ENCODE peak calls at places on chromosomes 6 and 20, in eight cellular contexts. One of them, this sample, is unnamed.

GRCh38 chr20:33697129-33697528 is 10.9 kb upstream of the E2F1 start:
- DNase-seq in HFFc6: peak
- DNase-seq in activated T-helper 2 cell treated with anti-CD3 and anti-CD28 coated beads, Interferon-gamma antibody, Interleukin-2, Interleukin-4, amounts not matched to agents 10 μg/mL and 5 μg/mL and 100 μg/mL, durations not matched to agents 14 hours and 24 hours and 36 hours: no peak
- DNase-seq in EH: peak
- DNase-seq in midbrain: no peak
- DNase-seq in endothelial cell: no peak
- DNase-seq in psoas muscle: peak
- DNase-seq in MM.1S: no peak
- DNase-seq in this sample: no peak

GRCh38 chr6:90765895-90766294 is 179.0 kb upstream of the MAP3K7 start:
- DNase-seq in EH: no peak
- DNase-seq in midbrain: no peak
- DNase-seq in MM.1S: no peak
- DNase-seq in activated T-helper 2 cell treated with anti-CD3 and anti-CD28 coated beads, Interferon-gamma antibody, Interleukin-2, Interleukin-4, amounts not matched to agents 10 μg/mL and 5 μg/mL and 100 μg/mL, durations not matched to agents 14 hours and 24 hours and 36 hours: no peak
- DNase-seq in psoas muscle: no peak
- DNase-seq in endothelial cell: no peak
- DNase-seq in HFFc6: no peak
- DNase-seq in this sample: no peak

GRCh38 chr6:11632231-11632630 is 94.7 kb downstream of the TMEM170B start:
- DNase-seq in HFFc6: peak
- DNase-seq in activated T-helper 2 cell treated with anti-CD3 and anti-CD28 coated beads, Interferon-gamma antibody, Interleukin-2, Interleukin-4, amounts not matched to agents 10 μg/mL and 5 μg/mL and 100 μg/mL, durations not matched to agents 14 hours and 24 hours and 36 hours: no peak
- DNase-seq in midbrain: no peak
- DNase-seq in psoas muscle: no peak
- DNase-seq in endothelial cell: no peak
- DNase-seq in EH: peak
- DNase-seq in MM.1S: no peak
- DNase-seq in this sample: no peak

GRCh38 chr20:2752631-2753455 is 47.6 kb downstream of the CPXM1 start:
- DNase-seq in activated T-helper 2 cell treated with anti-CD3 and anti-CD28 coated beads, Interferon-gamma antibody, Interleukin-2, Interleukin-4, amounts not matched to agents 10 μg/mL and 5 μg/mL and 100 μg/mL, durations not matched to agents 14 hours and 24 hours and 36 hours: peak
- DNase-seq in EH: peak
- DNase-seq in midbrain: peak
- DNase-seq in MM.1S: peak
- DNase-seq in HFFc6: no peak
- DNase-seq in psoas muscle: no peak
- DNase-seq in endothelial cell: peak
- DNase-seq in this sample: no peak

GRCh38 chr20:47686545-47686944 is 98.7 kb downstream of the SULF2 start:
- DNase-seq in midbrain: no peak
- DNase-seq in MM.1S: no peak
- DNase-seq in psoas muscle: peak
- DNase-seq in activated T-helper 2 cell treated with anti-CD3 and anti-CD28 coated beads, Interferon-gamma antibody, Interleukin-2, Interleukin-4, amounts not matched to agents 10 μg/mL and 5 μg/mL and 100 μg/mL, durations not matched to agents 14 hours and 24 hours and 36 hours: no peak
- DNase-seq in endothelial cell: no peak
- DNase-seq in HFFc6: no peak
- DNase-seq in EH: peak
- DNase-seq in this sample: no peak

GRCh38 chr20:44810391-44811149 is at the start of gene RIMS4:
- DNase-seq in endothelial cell: peak
- DNase-seq in HFFc6: no peak
- DNase-seq in activated T-helper 2 cell treated with anti-CD3 and anti-CD28 coated beads, Interferon-gamma antibody, Interleukin-2, Interleukin-4, amounts not matched to agents 10 μg/mL and 5 μg/mL and 100 μg/mL, durations not matched to agents 14 hours and 24 hours and 36 hours: no peak
- DNase-seq in MM.1S: no peak
- DNase-seq in midbrain: no peak
- DNase-seq in EH: no peak
- DNase-seq in psoas muscle: no peak
- DNase-seq in this sample: no peak

GRCh38 chr6:537114-537513 is 119.8 kb downstream of the HUS1B start:
- DNase-seq in endothelial cell: no peak
- DNase-seq in HFFc6: no peak
- DNase-seq in MM.1S: no peak
- DNase-seq in EH: no peak
- DNase-seq in midbrain: no peak
- DNase-seq in psoas muscle: no peak
- DNase-seq in activated T-helper 2 cell treated with anti-CD3 and anti-CD28 coated beads, Interferon-gamma antibody, Interleukin-2, Interleukin-4, amounts not matched to agents 10 μg/mL and 5 μg/mL and 100 μg/mL, durations not matched to agents 14 hours and 24 hours and 36 hours: no peak
- DNase-seq in this sample: no peak

GRCh38 chr6:11700118-11700718 is 78.4 kb downstream of the ADTRP start:
- DNase-seq in endothelial cell: no peak
- DNase-seq in MM.1S: peak
- DNase-seq in HFFc6: peak
- DNase-seq in activated T-helper 2 cell treated with anti-CD3 and anti-CD28 coated beads, Interferon-gamma antibody, Interleukin-2, Interleukin-4, amounts not matched to agents 10 μg/mL and 5 μg/mL and 100 μg/mL, durations not matched to agents 14 hours and 24 hours and 36 hours: no peak
- DNase-seq in midbrain: peak
- DNase-seq in EH: peak
- DNase-seq in psoas muscle: no peak
- DNase-seq in this sample: no peak

GRCh38 chr20:53381568-53382262 is 211.9 kb downstream of the ZNF217 start:
- DNase-seq in activated T-helper 2 cell treated with anti-CD3 and anti-CD28 coated beads, Interferon-gamma antibody, Interleukin-2, Interleukin-4, amounts not matched to agents 10 μg/mL and 5 μg/mL and 100 μg/mL, durations not matched to agents 14 hours and 24 hours and 36 hours: no peak
- DNase-seq in midbrain: no peak
- DNase-seq in HFFc6: no peak
- DNase-seq in psoas muscle: no peak
- DNase-seq in EH: no peak
- DNase-seq in endothelial cell: no peak
- DNase-seq in MM.1S: no peak
- DNase-seq in this sample: no peak

GRCh38 chr6:150282806-150283205 is 86.0 kb upstream of the IYD start:
- DNase-seq in EH: no peak
- DNase-seq in MM.1S: no peak
- DNase-seq in psoas muscle: no peak
- DNase-seq in HFFc6: no peak
- DNase-seq in activated T-helper 2 cell treated with anti-CD3 and anti-CD28 coated beads, Interferon-gamma antibody, Interleukin-2, Interleukin-4, amounts not matched to agents 10 μg/mL and 5 μg/mL and 100 μg/mL, durations not matched to agents 14 hours and 24 hours and 36 hours: no peak
- DNase-seq in midbrain: no peak
- DNase-seq in endothelial cell: no peak
- DNase-seq in this sample: no peak

GRCh38 chr20:46588532-46589509 is 38.4 kb upstream of the OCSTAMP start:
- DNase-seq in psoas muscle: no peak
- DNase-seq in MM.1S: peak
- DNase-seq in EH: no peak
- DNase-seq in endothelial cell: no peak
- DNase-seq in activated T-helper 2 cell treated with anti-CD3 and anti-CD28 coated beads, Interferon-gamma antibody, Interleukin-2, Interleukin-4, amounts not matched to agents 10 μg/mL and 5 μg/mL and 100 μg/mL, durations not matched to agents 14 hours and 24 hours and 36 hours: no peak
- DNase-seq in HFFc6: no peak
- DNase-seq in midbrain: no peak
- DNase-seq in this sample: no peak

GRCh38 chr20:18541741-18542140 is 25.5 kb upstream of the SMIM26 start:
- DNase-seq in activated T-helper 2 cell treated with anti-CD3 and anti-CD28 coated beads, Interferon-gamma antibody, Interleukin-2, Interleukin-4, amounts not matched to agents 10 μg/mL and 5 μg/mL and 100 μg/mL, durations not matched to agents 14 hours and 24 hours and 36 hours: no peak
- DNase-seq in EH: peak
- DNase-seq in psoas muscle: no peak
- DNase-seq in midbrain: no peak
- DNase-seq in HFFc6: peak
- DNase-seq in endothelial cell: no peak
- DNase-seq in MM.1S: no peak
- DNase-seq in this sample: no peak

GRCh38 chr6:132964101-132964867 is 149.9 kb downstream of the RPS12 start:
- DNase-seq in midbrain: no peak
- DNase-seq in psoas muscle: no peak
- DNase-seq in activated T-helper 2 cell treated with anti-CD3 and anti-CD28 coated beads, Interferon-gamma antibody, Interleukin-2, Interleukin-4, amounts not matched to agents 10 μg/mL and 5 μg/mL and 100 μg/mL, durations not matched to agents 14 hours and 24 hours and 36 hours: no peak
- DNase-seq in endothelial cell: no peak
- DNase-seq in EH: peak
- DNase-seq in HFFc6: no peak
- DNase-seq in MM.1S: peak
- DNase-seq in this sample: no peak

GRCh38 chr20:43658723-43659419 is 8.0 kb upstream of the MYBL2 start:
- DNase-seq in psoas muscle: no peak
- DNase-seq in MM.1S: peak
- DNase-seq in EH: no peak
- DNase-seq in HFFc6: no peak
- DNase-seq in endothelial cell: no peak
- DNase-seq in midbrain: no peak
- DNase-seq in activated T-helper 2 cell treated with anti-CD3 and anti-CD28 coated beads, Interferon-gamma antibody, Interleukin-2, Interleukin-4, amounts not matched to agents 10 μg/mL and 5 μg/mL and 100 μg/mL, durations not matched to agents 14 hours and 24 hours and 36 hours: no peak
- DNase-seq in this sample: no peak

GRCh38 chr6:109230444-109230843 is 135.1 kb downstream of the CEP57L1 start:
- DNase-seq in activated T-helper 2 cell treated with anti-CD3 and anti-CD28 coated beads, Interferon-gamma antibody, Interleukin-2, Interleukin-4, amounts not matched to agents 10 μg/mL and 5 μg/mL and 100 μg/mL, durations not matched to agents 14 hours and 24 hours and 36 hours: no peak
- DNase-seq in endothelial cell: no peak
- DNase-seq in EH: no peak
- DNase-seq in HFFc6: no peak
- DNase-seq in psoas muscle: no peak
- DNase-seq in midbrain: no peak
- DNase-seq in MM.1S: no peak
- DNase-seq in this sample: no peak

GRCh38 chr6:107698146-107698545 is 126.0 kb downstream of the SCML4 start:
- DNase-seq in midbrain: no peak
- DNase-seq in endothelial cell: no peak
- DNase-seq in EH: peak
- DNase-seq in MM.1S: no peak
- DNase-seq in psoas muscle: no peak
- DNase-seq in activated T-helper 2 cell treated with anti-CD3 and anti-CD28 coated beads, Interferon-gamma antibody, Interleukin-2, Interleukin-4, amounts not matched to agents 10 μg/mL and 5 μg/mL and 100 μg/mL, durations not matched to agents 14 hours and 24 hours and 36 hours: no peak
- DNase-seq in HFFc6: peak
- DNase-seq in this sample: no peak

GRCh38 chr6:12490904-12491571 is 200.9 kb downstream of the EDN1 start:
- DNase-seq in endothelial cell: no peak
- DNase-seq in EH: peak
- DNase-seq in midbrain: no peak
- DNase-seq in activated T-helper 2 cell treated with anti-CD3 and anti-CD28 coated beads, Interferon-gamma antibody, Interleukin-2, Interleukin-4, amounts not matched to agents 10 μg/mL and 5 μg/mL and 100 μg/mL, durations not matched to agents 14 hours and 24 hours and 36 hours: no peak
- DNase-seq in HFFc6: peak
- DNase-seq in psoas muscle: no peak
- DNase-seq in MM.1S: no peak
- DNase-seq in this sample: peak

GRCh38 chr6:140203611-140204553 is 829.4 kb upstream of the CITED2 start:
- DNase-seq in activated T-helper 2 cell treated with anti-CD3 and anti-CD28 coated beads, Interferon-gamma antibody, Interleukin-2, Interleukin-4, amounts not matched to agents 10 μg/mL and 5 μg/mL and 100 μg/mL, durations not matched to agents 14 hours and 24 hours and 36 hours: no peak
- DNase-seq in MM.1S: peak
- DNase-seq in endothelial cell: no peak
- DNase-seq in EH: peak
- DNase-seq in psoas muscle: no peak
- DNase-seq in midbrain: no peak
- DNase-seq in HFFc6: peak
- DNase-seq in this sample: no peak

GRCh38 chr6:45442716-45443115 is 65.0 kb upstream of the SUPT3H start:
- DNase-seq in activated T-helper 2 cell treated with anti-CD3 and anti-CD28 coated beads, Interferon-gamma antibody, Interleukin-2, Interleukin-4, amounts not matched to agents 10 μg/mL and 5 μg/mL and 100 μg/mL, durations not matched to agents 14 hours and 24 hours and 36 hours: no peak
- DNase-seq in endothelial cell: no peak
- DNase-seq in HFFc6: no peak
- DNase-seq in psoas muscle: no peak
- DNase-seq in MM.1S: no peak
- DNase-seq in midbrain: no peak
- DNase-seq in EH: no peak
- DNase-seq in this sample: no peak

GRCh38 chr20:54543369-54543768 is 68.0 kb downstream of the DOK5 start:
- DNase-seq in HFFc6: no peak
- DNase-seq in midbrain: no peak
- DNase-seq in MM.1S: no peak
- DNase-seq in EH: no peak
- DNase-seq in endothelial cell: no peak
- DNase-seq in psoas muscle: no peak
- DNase-seq in activated T-helper 2 cell treated with anti-CD3 and anti-CD28 coated beads, Interferon-gamma antibody, Interleukin-2, Interleukin-4, amounts not matched to agents 10 μg/mL and 5 μg/mL and 100 μg/mL, durations not matched to agents 14 hours and 24 hours and 36 hours: no peak
- DNase-seq in this sample: no peak

GRCh38 chr20:33947709-33948295 is 45.9 kb upstream of the RALY start:
- DNase-seq in HFFc6: peak
- DNase-seq in activated T-helper 2 cell treated with anti-CD3 and anti-CD28 coated beads, Interferon-gamma antibody, Interleukin-2, Interleukin-4, amounts not matched to agents 10 μg/mL and 5 μg/mL and 100 μg/mL, durations not matched to agents 14 hours and 24 hours and 36 hours: peak
- DNase-seq in endothelial cell: peak
- DNase-seq in MM.1S: peak
- DNase-seq in EH: peak
- DNase-seq in midbrain: no peak
- DNase-seq in psoas muscle: no peak
- DNase-seq in this sample: no peak

GRCh38 chr6:133205304-133205703 is 35.9 kb upstream of the EYA4 start:
- DNase-seq in MM.1S: no peak
- DNase-seq in psoas muscle: no peak
- DNase-seq in HFFc6: no peak
- DNase-seq in activated T-helper 2 cell treated with anti-CD3 and anti-CD28 coated beads, Interferon-gamma antibody, Interleukin-2, Interleukin-4, amounts not matched to agents 10 μg/mL and 5 μg/mL and 100 μg/mL, durations not matched to agents 14 hours and 24 hours and 36 hours: no peak
- DNase-seq in EH: no peak
- DNase-seq in endothelial cell: no peak
- DNase-seq in midbrain: no peak
- DNase-seq in this sample: no peak

GRCh38 chr6:99613705-99614429 is 7.2 kb downstream of the PRDM13 start:
- DNase-seq in psoas muscle: peak
- DNase-seq in EH: peak
- DNase-seq in activated T-helper 2 cell treated with anti-CD3 and anti-CD28 coated beads, Interferon-gamma antibody, Interleukin-2, Interleukin-4, amounts not matched to agents 10 μg/mL and 5 μg/mL and 100 μg/mL, durations not matched to agents 14 hours and 24 hours and 36 hours: no peak
- DNase-seq in MM.1S: peak
- DNase-seq in midbrain: no peak
- DNase-seq in endothelial cell: no peak
- DNase-seq in HFFc6: no peak
- DNase-seq in this sample: no peak

GRCh38 chr20:40982415-40983145 is 46.0 kb upstream of the TOP1 start:
- DNase-seq in activated T-helper 2 cell treated with anti-CD3 and anti-CD28 coated beads, Interferon-gamma antibody, Interleukin-2, Interleukin-4, amounts not matched to agents 10 μg/mL and 5 μg/mL and 100 μg/mL, durations not matched to agents 14 hours and 24 hours and 36 hours: no peak
- DNase-seq in psoas muscle: no peak
- DNase-seq in midbrain: no peak
- DNase-seq in HFFc6: no peak
- DNase-seq in EH: no peak
- DNase-seq in endothelial cell: no peak
- DNase-seq in MM.1S: peak
- DNase-seq in this sample: no peak

GRCh38 chr6:169763881-169764280 is 12.5 kb downstream of the ERMARD start:
- DNase-seq in MM.1S: no peak
- DNase-seq in activated T-helper 2 cell treated with anti-CD3 and anti-CD28 coated beads, Interferon-gamma antibody, Interleukin-2, Interleukin-4, amounts not matched to agents 10 μg/mL and 5 μg/mL and 100 μg/mL, durations not matched to agents 14 hours and 24 hours and 36 hours: no peak
- DNase-seq in EH: no peak
- DNase-seq in psoas muscle: no peak
- DNase-seq in endothelial cell: no peak
- DNase-seq in midbrain: no peak
- DNase-seq in HFFc6: no peak
- DNase-seq in this sample: no peak

GRCh38 chr6:81759782-81760181 is 7.3 kb upstream of the TENT5A start:
- DNase-seq in MM.1S: no peak
- DNase-seq in psoas muscle: no peak
- DNase-seq in activated T-helper 2 cell treated with anti-CD3 and anti-CD28 coated beads, Interferon-gamma antibody, Interleukin-2, Interleukin-4, amounts not matched to agents 10 μg/mL and 5 μg/mL and 100 μg/mL, durations not matched to agents 14 hours and 24 hours and 36 hours: no peak
- DNase-seq in endothelial cell: no peak
- DNase-seq in HFFc6: no peak
- DNase-seq in midbrain: no peak
- DNase-seq in EH: peak
- DNase-seq in this sample: no peak

GRCh38 chr20:32742322-32743236 is 688 bp downstream of the COMMD7 start:
- DNase-seq in activated T-helper 2 cell treated with anti-CD3 and anti-CD28 coated beads, Interferon-gamma antibody, Interleukin-2, Interleukin-4, amounts not matched to agents 10 μg/mL and 5 μg/mL and 100 μg/mL, durations not matched to agents 14 hours and 24 hours and 36 hours: peak
- DNase-seq in psoas muscle: no peak
- DNase-seq in EH: peak
- DNase-seq in midbrain: no peak
- DNase-seq in HFFc6: no peak
- DNase-seq in MM.1S: no peak
- DNase-seq in endothelial cell: no peak
- DNase-seq in this sample: no peak

GRCh38 chr20:16222859-16223411 is 350.3 kb downstream of the KIF16B start:
- DNase-seq in activated T-helper 2 cell treated with anti-CD3 and anti-CD28 coated beads, Interferon-gamma antibody, Interleukin-2, Interleukin-4, amounts not matched to agents 10 μg/mL and 5 μg/mL and 100 μg/mL, durations not matched to agents 14 hours and 24 hours and 36 hours: no peak
- DNase-seq in MM.1S: no peak
- DNase-seq in HFFc6: no peak
- DNase-seq in midbrain: no peak
- DNase-seq in EH: no peak
- DNase-seq in endothelial cell: no peak
- DNase-seq in psoas muscle: no peak
- DNase-seq in this sample: no peak

GRCh38 chr20:62482970-62483369 is 7.2 kb upstream of the GATA5 start:
- DNase-seq in HFFc6: no peak
- DNase-seq in EH: no peak
- DNase-seq in midbrain: no peak
- DNase-seq in psoas muscle: no peak
- DNase-seq in activated T-helper 2 cell treated with anti-CD3 and anti-CD28 coated beads, Interferon-gamma antibody, Interleukin-2, Interleukin-4, amounts not matched to agents 10 μg/mL and 5 μg/mL and 100 μg/mL, durations not matched to agents 14 hours and 24 hours and 36 hours: no peak
- DNase-seq in endothelial cell: no peak
- DNase-seq in MM.1S: no peak
- DNase-seq in this sample: no peak

GRCh38 chr6:146543940-146544661 is 468 bp downstream of the RAB32 start:
- DNase-seq in midbrain: peak
- DNase-seq in psoas muscle: peak
- DNase-seq in EH: peak
- DNase-seq in endothelial cell: peak
- DNase-seq in HFFc6: peak
- DNase-seq in activated T-helper 2 cell treated with anti-CD3 and anti-CD28 coated beads, Interferon-gamma antibody, Interleukin-2, Interleukin-4, amounts not matched to agents 10 μg/mL and 5 μg/mL and 100 μg/mL, durations not matched to agents 14 hours and 24 hours and 36 hours: no peak
- DNase-seq in MM.1S: no peak
- DNase-seq in this sample: peak